ENCODE peak calls at places on chromosomes 5 and 9, in five cellular contexts. P, X, A, B and J are unnamed samples.

GRCh38 chr5:174410716-174411512 is 313.5 kb upstream of the MSX2 start:
- DNase-seq in B (no peak), X (no peak), P (no peak), A (no peak), J (no peak)

GRCh38 chr9:133121200-133122166 is at the start of gene RALGDS:
- DNase-seq in X (peak), P (peak), A (peak), B (peak), J (peak)

GRCh38 chr5:14830210-14831005 is 41.2 kb downstream of the ANKH start:
- DNase-seq in B (no peak), P (no peak), A (no peak), X (no peak), J (no peak)

GRCh38 chr5:81195334-81195929 is 37.7 kb upstream of the CKMT2 start:
- DNase-seq in X (no peak), P (no peak), B (no peak), A (no peak), J (no peak)

GRCh38 chr5:102865510-102866314 is 110.6 kb downstream of the PAM start:
- DNase-seq in A (peak), B (peak), P (peak), X (peak), J (peak)

GRCh38 chr9:94675008-94675841 is 35.9 kb upstream of the FBP1 start:
- DNase-seq in X (no peak), B (no peak), P (no peak), A (no peak), J (no peak)

GRCh38 chr5:131563434-131564228 is 71.4 kb downstream of the RAPGEF6 start:
- DNase-seq in P (no peak), X (no peak), B (no peak), A (no peak), J (no peak)

GRCh38 chr9:16883586-16883985 is 13.1 kb upstream of the BNC2 start:
- DNase-seq in P (no peak), B (no peak), X (no peak), A (no peak), J (no peak)

GRCh38 chr5:78610163-78610583 is 38.4 kb downstream of the LHFPL2 start:
- DNase-seq in P (no peak), X (no peak), B (no peak), A (no peak), J (no peak)

GRCh38 chr5:171513591-171513990 is 94.1 kb downstream of the FGF18 start:
- DNase-seq in X (no peak), A (no peak), P (no peak), B (no peak), J (no peak)

GRCh38 chr9:134299883-134300282 is 26.4 kb upstream of the RXRA start:
- DNase-seq in X (no peak), P (peak), A (peak), B (no peak), J (no peak)

GRCh38 chr5:32471784-32472183 is 27.2 kb upstream of the ZFR start:
- DNase-seq in X (no peak), A (no peak), P (no peak), B (no peak), J (no peak)

GRCh38 chr5:32473072-32473471 is 28.5 kb upstream of the ZFR start:
- DNase-seq in B (no peak), A (no peak), X (no peak), P (no peak), J (no peak)

GRCh38 chr5:32475338-32476097 is 31.0 kb upstream of the ZFR start:
- DNase-seq in P (no peak), A (peak), B (no peak), X (no peak), J (no peak)

GRCh38 chr5:32474201-32474854 is 29.8 kb upstream of the ZFR start:
- DNase-seq in A (no peak), X (no peak), P (no peak), B (no peak), J (no peak)

DNA sequence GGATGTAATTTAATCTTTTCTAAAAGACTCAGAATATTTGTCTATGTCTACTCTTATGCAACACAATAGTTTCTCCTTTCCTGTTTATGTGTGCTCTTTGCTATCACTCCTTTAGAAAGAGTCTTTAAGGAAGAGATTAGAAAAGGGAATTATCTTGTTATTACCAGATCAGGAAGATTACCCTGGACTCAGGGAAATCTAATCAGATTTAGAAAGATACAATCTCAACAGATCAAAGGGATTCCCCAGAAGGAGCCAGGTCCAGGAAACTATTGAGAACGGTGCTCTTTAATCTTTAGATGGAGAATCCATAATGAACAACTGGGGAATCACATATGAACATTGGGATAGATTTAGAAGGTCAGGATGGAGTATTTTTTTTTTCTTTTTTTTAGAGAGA is 32.4 kb upstream of the ZFR start:
- DNase-seq in A (no peak), P (no peak), B (no peak), X (no peak), J (no peak)
- TF ChIP-seq CTCF in A (no peak), P (no peak), B (no peak), X (no peak), J (no peak)

GRCh38 chr9:121703014-121703734 is 51.7 kb downstream of the DAB2IP start:
- DNase-seq in X (no peak), P (no peak), B (no peak), A (no peak), J (no peak)
- TF ChIP-seq CTCF in X (no peak), P (peak), B (no peak), A (no peak), J (no peak)

GRCh38 chr5:59800375-59800893 is 93.1 kb downstream of the PDE4D start:
- DNase-seq in B (no peak), P (no peak), A (no peak), X (no peak), J (no peak)
- TF ChIP-seq CTCF in B (no peak), P (no peak), A (no peak), X (peak), J (no peak)

GRCh38 chr5:115671939-115672338 is 46.1 kb upstream of the TMED7 start:
- DNase-seq in B (no peak), A (no peak), P (no peak), X (no peak), J (no peak)
- TF ChIP-seq CTCF in B (no peak), A (no peak), P (no peak), X (no peak), J (no peak)

GRCh38 chr9:2854617-2855016 is 10.7 kb upstream of the PUM3 start:
- DNase-seq in P (no peak), X (no peak), B (no peak), A (no peak), J (no peak)

GRCh38 chr9:2863831-2864230 is 19.9 kb upstream of the PUM3 start:
- DNase-seq in B (no peak), A (no peak), P (no peak), X (no peak), J (no peak)

GRCh38 chr9:2857564-2858198 is 13.8 kb upstream of the PUM3 start:
- DNase-seq in P (peak), B (peak), A (peak), X (peak), J (no peak)

GRCh38 chr9:2856400-2856799 is 12.5 kb upstream of the PUM3 start:
- DNase-seq in P (no peak), A (no peak), X (no peak), B (no peak), J (no peak)

DNA sequence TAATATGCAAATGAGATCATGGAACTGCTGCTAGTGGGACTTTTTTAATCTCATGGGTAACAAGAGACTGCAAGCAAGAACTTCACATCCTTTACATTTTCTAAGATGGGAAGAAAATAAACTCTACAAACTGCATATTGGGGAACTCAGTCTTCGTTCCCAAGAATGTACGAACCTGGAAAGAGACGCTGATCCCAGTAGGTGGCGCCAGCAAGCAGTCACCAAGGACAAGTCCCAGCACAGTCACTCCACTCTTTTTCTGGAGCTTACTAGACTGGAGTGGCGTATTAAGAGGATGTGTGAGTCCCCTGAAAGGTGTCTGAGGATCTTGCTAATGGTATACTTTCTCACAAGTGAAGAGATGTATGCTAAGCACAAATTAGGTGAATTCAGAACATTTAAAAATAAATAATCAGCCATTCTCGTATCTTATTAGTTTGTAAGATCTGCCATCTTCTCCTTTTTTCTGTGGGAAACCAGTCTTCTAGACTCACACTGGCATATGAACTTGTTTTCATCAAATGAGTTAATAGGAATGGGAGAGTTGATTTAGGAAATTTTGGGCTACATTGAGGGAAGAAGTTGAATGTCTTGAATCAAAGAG is 16.0 kb upstream of the PUM3 start:
- DNase-seq in B (peak), P (peak), A (peak), X (peak), J (no peak)
- TF ChIP-seq CTCF in B (no peak), P (peak), A (peak), X (peak), J (no peak)

DNA sequence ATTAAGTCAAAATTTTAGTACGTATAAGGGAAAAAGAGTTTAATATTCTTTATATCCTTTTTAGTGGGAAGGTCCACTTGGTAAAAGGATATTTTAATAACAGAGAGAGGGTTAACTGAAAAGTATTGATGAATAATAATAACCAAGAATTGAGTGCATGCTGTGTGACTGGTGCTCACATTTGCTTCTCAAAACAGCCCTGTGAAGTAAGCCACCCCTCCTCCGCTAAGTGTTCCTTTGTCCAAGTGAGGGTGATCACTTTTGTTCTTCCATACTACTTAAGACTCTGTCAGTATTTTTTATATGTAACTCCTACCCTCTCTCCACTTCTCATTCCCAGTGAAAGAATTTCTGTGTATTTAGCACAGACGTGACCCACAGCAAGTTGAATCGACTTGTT is 51.5 kb downstream of the SLC44A1 start:
- DNase-seq in B (no peak), A (no peak), X (no peak), P (no peak), J (no peak)
- TF ChIP-seq CTCF in B (no peak), A (no peak), X (no peak), P (no peak), J (no peak)

GRCh38 chr5:77129386-77129785 is 42.3 kb upstream of the ZBED3 start:
- DNase-seq in P (no peak), B (no peak), A (peak), X (peak), J (no peak)
- TF ChIP-seq CTCF in P (peak), B (no peak), A (peak), X (no peak), J (no peak)

GRCh38 chr5:68778467-68778866 is 315.3 kb upstream of the SLC30A5 start:
- DNase-seq in P (no peak), X (no peak), A (no peak), B (no peak), J (no peak)

GRCh38 chr5:68777145-68777544 is 316.7 kb upstream of the SLC30A5 start:
- DNase-seq in P (no peak), A (no peak), X (no peak), B (no peak), J (no peak)

DNA sequence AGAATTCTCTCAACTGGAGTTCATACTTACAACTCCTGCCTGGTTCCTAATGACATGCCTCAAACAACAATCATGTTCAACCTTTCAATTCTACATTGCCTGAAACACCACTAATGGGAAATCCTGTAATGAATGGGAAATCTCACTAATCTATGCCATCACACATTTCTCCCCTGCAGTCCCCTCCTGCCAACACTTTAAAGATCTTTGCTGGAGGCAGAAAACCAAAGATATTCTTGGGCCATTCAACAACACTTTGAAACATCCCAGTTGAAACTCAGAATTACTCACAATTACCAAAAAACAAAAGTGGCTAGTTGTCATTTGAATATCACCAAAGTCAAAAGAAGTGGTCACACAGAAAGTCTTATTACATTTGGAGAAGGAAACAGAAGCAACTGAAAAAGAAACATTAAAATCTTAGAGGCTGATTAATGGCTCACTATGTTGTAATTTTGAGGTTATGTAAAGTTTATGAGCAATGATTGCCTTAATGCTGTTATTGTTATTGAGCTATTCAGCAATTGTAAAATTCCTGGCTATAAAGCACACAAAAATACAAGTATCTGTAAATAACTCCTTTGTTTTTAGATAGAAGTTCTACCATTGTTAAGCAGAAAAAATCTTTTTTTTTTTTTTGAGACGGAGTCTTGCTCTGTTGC is 313.4 kb upstream of the SLC30A5 start:
- DNase-seq in A (no peak), B (no peak), X (no peak), P (no peak), J (no peak)
- TF ChIP-seq CTCF in A (no peak), B (no peak), X (no peak), P (no peak), J (no peak)

GRCh38 chr9:112332674-112332976 is 794 bp downstream of the PTBP3 start:
- DNase-seq in A (no peak), B (no peak), P (no peak), X (no peak), J (no peak)
- TF ChIP-seq CTCF in A (no peak), B (no peak), P (no peak), X (no peak), J (no peak)

DNA sequence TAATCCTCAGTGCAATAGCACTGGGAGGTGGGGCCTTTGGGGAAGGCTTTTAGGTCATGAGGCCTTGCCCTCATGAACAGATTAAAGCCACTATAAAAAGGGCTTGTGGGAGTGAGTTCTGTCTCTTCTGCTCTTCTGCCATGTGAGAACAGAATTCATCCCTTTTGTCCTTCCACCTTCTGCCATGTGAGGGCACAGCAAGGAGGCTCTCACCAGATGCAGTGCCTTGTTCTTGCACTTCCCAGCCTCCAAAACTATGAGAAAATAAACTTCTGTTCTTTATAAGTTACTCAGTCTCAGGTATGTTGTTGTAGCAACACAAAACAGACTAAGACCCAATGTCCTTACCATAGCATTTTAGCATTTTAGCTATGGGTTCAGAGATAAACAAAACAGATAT is 81.7 kb upstream of the CPLX2 start:
- DNase-seq in B (no peak), P (no peak), A (no peak), X (no peak), J (no peak)
- TF ChIP-seq CTCF in B (no peak), P (no peak), A (no peak), X (no peak), J (no peak)